ENCODE peak calls at places on chromosome 21, in seven cellular contexts. M is fibroblast of lung; W is stimulated activated CD4-positive, alpha-beta T cell treated with anti-CD3 and anti-CD28 coated beads, Interleukin-12 subunit alpha, Interleukin-12 subunit beta, amount 100 ng/mL, for 24 hours; K is GM03348; C is activated CD8-positive, alpha-beta memory T cell treated with anti-CD3 and anti-CD28 coated beads for 1 hour; V is T-helper 2 cell; G is substantia nigra. Q is an unnamed sample.

GRCh38 chr21:39660191-39660590 is 47.5 kb downstream of the B3GALT5 start:
- DNase-seq in M (peak; percentile 78), W (no peak), K (peak; percentile 35), C (no peak), V (no peak), G (no peak), Q (no peak)

GRCh38 chr21:40386301-40386911 is 460.6 kb downstream of the DSCAM start:
- DNase-seq in M (peak; percentile 25), W (peak; percentile 1), K (no peak), C (no peak), V (no peak), G (no peak), Q (peak; percentile 51)

GRCh38 chr21:38751379-38752050 is 54.2 kb upstream of the ETS2 start:
- DNase-seq in M (peak; percentile 81), W (no peak), K (no peak), C (no peak), V (no peak), G (no peak), Q (no peak)

GRCh38 chr21:44083631-44084291 is 23.4 kb upstream of the PWP2 start:
- DNase-seq in M (no peak), W (peak; percentile 41), K (no peak), C (peak; percentile 61), V (peak; percentile 59), G (no peak), Q (no peak)

GRCh38 chr21:34817821-34818662 is 149.2 kb downstream of the CLIC6 start:
- DNase-seq in M (no peak), W (no peak), K (no peak), C (no peak), V (no peak), G (no peak), Q (no peak)

GRCh38 chr21:32578107-32578691 is 7.1 kb downstream of the TCP10L start:
- DNase-seq in M (peak; percentile 7), W (no peak), K (no peak), C (no peak), V (no peak), G (no peak), Q (peak; percentile 42)

GRCh38 chr21:35368326-35368725 is 319.2 kb upstream of the RUNX1 start:
- DNase-seq in M (no peak), W (no peak), K (no peak), C (no peak), V (no peak), G (no peak), Q (no peak)

GRCh38 chr21:42750737-42751530 is 97.5 kb downstream of the PDE9A start:
- DNase-seq in M (no peak), W (no peak), K (no peak), C (no peak), V (no peak), G (no peak), Q (no peak)

GRCh38 chr21:33767960-33768359 is 125.7 kb downstream of the ITSN1 start:
- DNase-seq in M (no peak), W (no peak), K (no peak), C (no peak), V (no peak), G (no peak), Q (no peak)